ENCODE peak calls at places on chromosomes 6 and 20, in nine cellular contexts. One of them, this sample, is unnamed.

GRCh38 chr20:58557713-58558335 is 42.6 kb upstream of the APCDD1L start:
- DNase-seq in dorsolateral prefrontal cortex: no peak
- DNase-seq in T-helper 1 cell: no peak
- DNase-seq in NCI-H774: no peak
- DNase-seq in Peyer's patch: no peak
- DNase-seq in iPS-NIHi11: no peak
- DNase-seq in central memory CD4-positive, alpha-beta T cell: no peak
- DNase-seq in central memory CD8-positive, alpha-beta T cell: no peak
- DNase-seq in fibroblast of pulmonary artery: no peak
- DNase-seq in this sample: no peak

GRCh38 chr6:152096863-152097496 is 289.5 kb downstream of the ESR1 start:
- DNase-seq in dorsolateral prefrontal cortex: no peak
- DNase-seq in T-helper 1 cell: no peak
- DNase-seq in NCI-H774: no peak
- DNase-seq in Peyer's patch: no peak
- DNase-seq in iPS-NIHi11: no peak
- DNase-seq in central memory CD4-positive, alpha-beta T cell: no peak
- DNase-seq in central memory CD8-positive, alpha-beta T cell: no peak
- DNase-seq in fibroblast of pulmonary artery: peak
- DNase-seq in this sample: no peak

GRCh38 chr6:99603421-99604160 is 3.0 kb upstream of the PRDM13 start:
- DNase-seq in dorsolateral prefrontal cortex: no peak
- DNase-seq in T-helper 1 cell: no peak
- DNase-seq in NCI-H774: no peak
- DNase-seq in Peyer's patch: no peak
- DNase-seq in iPS-NIHi11: peak
- DNase-seq in central memory CD4-positive, alpha-beta T cell: no peak
- DNase-seq in central memory CD8-positive, alpha-beta T cell: no peak
- DNase-seq in fibroblast of pulmonary artery: peak
- DNase-seq in this sample: no peak

GRCh38 chr6:168988801-168989200 is 264.8 kb downstream of the THBS2 start:
- DNase-seq in dorsolateral prefrontal cortex: no peak
- DNase-seq in T-helper 1 cell: no peak
- DNase-seq in NCI-H774: no peak
- DNase-seq in Peyer's patch: no peak
- DNase-seq in iPS-NIHi11: no peak
- DNase-seq in central memory CD4-positive, alpha-beta T cell: no peak
- DNase-seq in central memory CD8-positive, alpha-beta T cell: no peak
- DNase-seq in fibroblast of pulmonary artery: peak
- DNase-seq in this sample: no peak

GRCh38 chr6:7111095-7111690 is 3.4 kb downstream of the RREB1 start:
- DNase-seq in dorsolateral prefrontal cortex: no peak
- DNase-seq in T-helper 1 cell: no peak
- DNase-seq in NCI-H774: no peak
- DNase-seq in Peyer's patch: no peak
- DNase-seq in iPS-NIHi11: no peak
- DNase-seq in central memory CD4-positive, alpha-beta T cell: no peak
- DNase-seq in central memory CD8-positive, alpha-beta T cell: no peak
- DNase-seq in fibroblast of pulmonary artery: no peak
- DNase-seq in this sample: no peak

GRCh38 chr6:56689663-56690062 is 47.0 kb upstream of the DST start:
- DNase-seq in dorsolateral prefrontal cortex: no peak
- DNase-seq in T-helper 1 cell: no peak
- DNase-seq in NCI-H774: no peak
- DNase-seq in Peyer's patch: no peak
- DNase-seq in iPS-NIHi11: no peak
- DNase-seq in central memory CD4-positive, alpha-beta T cell: no peak
- DNase-seq in central memory CD8-positive, alpha-beta T cell: no peak
- DNase-seq in fibroblast of pulmonary artery: no peak
- DNase-seq in this sample: no peak

GRCh38 chr20:1245578-1245977 is 19.7 kb downstream of the RAD21L1 start:
- DNase-seq in dorsolateral prefrontal cortex: no peak
- DNase-seq in T-helper 1 cell: no peak
- DNase-seq in NCI-H774: no peak
- DNase-seq in Peyer's patch: no peak
- DNase-seq in iPS-NIHi11: no peak
- DNase-seq in central memory CD4-positive, alpha-beta T cell: no peak
- DNase-seq in central memory CD8-positive, alpha-beta T cell: no peak
- DNase-seq in fibroblast of pulmonary artery: no peak
- DNase-seq in this sample: no peak

GRCh38 chr20:36543187-36544133 is 2.1 kb downstream of the MYL9 start:
- DNase-seq in dorsolateral prefrontal cortex: no peak
- DNase-seq in T-helper 1 cell: no peak
- DNase-seq in NCI-H774: no peak
- DNase-seq in Peyer's patch: no peak
- DNase-seq in iPS-NIHi11: no peak
- DNase-seq in central memory CD4-positive, alpha-beta T cell: no peak
- DNase-seq in central memory CD8-positive, alpha-beta T cell: no peak
- DNase-seq in fibroblast of pulmonary artery: peak
- DNase-seq in this sample: no peak

GRCh38 chr6:73614802-73615201 is 39.0 kb downstream of the SLC17A5 start:
- DNase-seq in dorsolateral prefrontal cortex: no peak
- DNase-seq in T-helper 1 cell: no peak
- DNase-seq in NCI-H774: no peak
- DNase-seq in Peyer's patch: no peak
- DNase-seq in iPS-NIHi11: no peak
- DNase-seq in central memory CD4-positive, alpha-beta T cell: no peak
- DNase-seq in central memory CD8-positive, alpha-beta T cell: no peak
- DNase-seq in fibroblast of pulmonary artery: no peak
- DNase-seq in this sample: no peak

GRCh38 chr6:31639449-31639861 is 13.0 kb downstream of the BAG6 start:
- DNase-seq in dorsolateral prefrontal cortex: no peak
- DNase-seq in T-helper 1 cell: no peak
- DNase-seq in NCI-H774: no peak
- DNase-seq in Peyer's patch: no peak
- DNase-seq in iPS-NIHi11: no peak
- DNase-seq in central memory CD4-positive, alpha-beta T cell: no peak
- DNase-seq in central memory CD8-positive, alpha-beta T cell: no peak
- DNase-seq in fibroblast of pulmonary artery: no peak
- DNase-seq in this sample: no peak

GRCh38 chr6:43937236-43938177 is 167.5 kb downstream of the VEGFA start:
- DNase-seq in dorsolateral prefrontal cortex: no peak
- DNase-seq in T-helper 1 cell: no peak
- DNase-seq in NCI-H774: no peak
- DNase-seq in Peyer's patch: no peak
- DNase-seq in iPS-NIHi11: no peak
- DNase-seq in central memory CD4-positive, alpha-beta T cell: no peak
- DNase-seq in central memory CD8-positive, alpha-beta T cell: no peak
- DNase-seq in fibroblast of pulmonary artery: no peak
- DNase-seq in this sample: no peak

GRCh38 chr6:4942673-4943009 is 61.2 kb downstream of the RPP40 start:
- DNase-seq in dorsolateral prefrontal cortex: no peak
- DNase-seq in T-helper 1 cell: no peak
- DNase-seq in NCI-H774: no peak
- DNase-seq in Peyer's patch: no peak
- DNase-seq in iPS-NIHi11: no peak
- DNase-seq in central memory CD4-positive, alpha-beta T cell: no peak
- DNase-seq in central memory CD8-positive, alpha-beta T cell: no peak
- DNase-seq in fibroblast of pulmonary artery: no peak
- DNase-seq in this sample: no peak

This sample was measured in activated T-helper 9 cell treated with anti-CD3 and anti-CD28 coated beads, Interleukin-2, amount 50 U/mL, for 16 hours.